ENCODE peak calls at places on chromosomes 2 and 18, in ten cellular contexts. D, Y, C, G, M, E, U, L, K and W are unnamed samples.

GRCh38 chr2:23940976-23941605 is 828 bp downstream of the UBXN2A start:
- DNase-seq in M (no peak), D (peak; percentile 27), U (peak; percentile 50), C (peak; percentile 24), Y (no peak), E (no peak), L (no peak), G (no peak), K (no peak), W (no peak)

GRCh38 chr2:234368861-234369261 is 128.0 kb downstream of the ARL4C start:
- DNase-seq in G (peak; percentile 23), C (peak; percentile 71), U (no peak), K (no peak), M (peak; percentile 63), D (no peak), L (no peak), E (peak; percentile 78), Y (peak; percentile 62), W (peak; percentile 89)

GRCh38 chr2:34161546-34161945 is 562.4 kb upstream of the FAM98A start:
- DNase-seq in L (no peak), D (no peak), C (peak; percentile 29), G (no peak), M (no peak), K (no peak), Y (no peak), U (no peak), E (no peak), W (no peak)

GRCh38 chr2:31434911-31435310 is 20.4 kb upstream of the XDH start:
- DNase-seq in M (no peak), G (no peak), C (peak; percentile 57), K (no peak), D (no peak), E (no peak), L (no peak), Y (no peak), U (no peak), W (no peak)

GRCh38 chr2:149065236-149065635 is 26.7 kb downstream of the LYPD6B start:
- DNase-seq in L (no peak), M (no peak), U (no peak), C (no peak), G (no peak), Y (no peak), K (no peak), E (no peak), D (no peak), W (no peak)

GRCh38 chr2:226995625-226996041 is 159.8 kb downstream of the RHBDD1 start:
- DNase-seq in C (peak; percentile 77), L (no peak), Y (peak; percentile 55), G (no peak), E (no peak), D (peak; percentile 96), K (peak; percentile 71), M (no peak), U (peak; percentile 70), W (peak; percentile 86)

GRCh38 chr18:32081881-32082280 is 9.8 kb upstream of the RNF138 start:
- DNase-seq in L (no peak), K (no peak), U (peak; percentile 57), Y (no peak), G (no peak), C (no peak), E (no peak), D (no peak), M (no peak), W (no peak)

GRCh38 chr18:79456105-79456980 is 60.6 kb downstream of the NFATC1 start:
- DNase-seq in K (no peak), M (no peak), C (no peak), U (no peak), D (no peak), E (no peak), Y (no peak), G (no peak), L (no peak), W (no peak)

GRCh38 chr2:69300650-69301049 is 86.4 kb downstream of the GFPT1 start:
- DNase-seq in L (no peak), Y (no peak), C (peak; percentile 23), U (peak; percentile 44), M (no peak), D (no peak), K (no peak), G (no peak), E (no peak), W (no peak)

GRCh38 chr18:35497006-35497333 is 790 bp downstream of the INO80C start:
- DNase-seq in K (no peak), Y (no peak), C (peak; percentile 64), G (peak; percentile 46), M (no peak), D (peak; percentile 34), L (no peak), U (peak; percentile 60), E (peak; percentile 67), W (no peak)

GRCh38 chr18:54254265-54254758 is 15.0 kb upstream of the POLI start:
- DNase-seq in G (peak; percentile 67), M (no peak), L (no peak), C (peak; percentile 89), U (peak; percentile 41), D (no peak), Y (no peak), E (peak; percentile 69), K (no peak), W (no peak)

GRCh38 chr18:10194592-10194991 is 259.8 kb upstream of the APCDD1 start:
- DNase-seq in M (no peak), U (no peak), Y (no peak), G (no peak), K (no peak), E (no peak), C (no peak), D (no peak), L (no peak), W (no peak)

GRCh38 chr2:46318579-46319460 is 21.6 kb downstream of the EPAS1 start:
- DNase-seq in D (no peak), C (peak; percentile 78), E (no peak), G (no peak), Y (no peak), U (no peak), L (no peak), K (no peak), M (no peak), W (no peak)

GRCh38 chr2:222861411-222862067 is 703 bp downstream of the ACSL3 start:
- DNase-seq in C (peak; percentile 37), Y (peak; percentile 79), G (peak; percentile 25), L (peak; percentile 77), D (peak; percentile 45), K (peak; percentile 74), M (peak; percentile 70), E (peak; percentile 66), U (peak; percentile 29), W (peak; percentile 89)

GRCh38 chr18:50190926-50191325 is 4.0 kb downstream of the MYO5B start:
- DNase-seq in E (no peak), Y (no peak), L (no peak), M (no peak), K (no peak), G (no peak), U (no peak), C (peak; percentile 91), D (no peak), W (no peak)

GRCh38 chr2:219207884-219208740 is 1.5 kb downstream of the ZFAND2B start:
- DNase-seq in M (no peak), K (no peak), G (no peak), E (peak; percentile 31), Y (no peak), L (no peak), U (peak; percentile 60), C (peak; percentile 54), D (no peak), W (peak; percentile 85)

GRCh38 chr2:198775737-198776136 is 682.0 kb downstream of the SATB2 start:
- DNase-seq in E (no peak), K (no peak), Y (no peak), D (no peak), L (no peak), G (no peak), U (no peak), M (no peak), C (peak; percentile 39), W (no peak)

GRCh38 chr18:59484796-59485328 is 125.8 kb upstream of the LMAN1 start:
- DNase-seq in K (no peak), L (no peak), D (no peak), M (no peak), C (peak; percentile 27), E (peak; percentile 41), U (peak; percentile 81), G (no peak), Y (no peak), W (no peak)

GRCh38 chr2:163556511-163556910 is 179.3 kb downstream of the FIGN start:
- DNase-seq in Y (no peak), U (no peak), C (no peak), G (no peak), M (no peak), L (no peak), E (no peak), D (no peak), K (no peak), W (no peak)

GRCh38 chr2:217076651-217077232 is 216.9 kb upstream of the TNP1 start:
- DNase-seq in G (no peak), L (no peak), U (no peak), C (no peak), M (no peak), K (no peak), E (no peak), D (no peak), Y (no peak), W (no peak)

GRCh38 chr2:196160101-196160500 is 11.3 kb downstream of the STK17B start:
- DNase-seq in K (no peak), L (no peak), U (peak; percentile 96), D (no peak), M (no peak), C (peak; percentile 83), Y (no peak), G (peak; percentile 67), E (peak; percentile 36), W (no peak)

GRCh38 chr2:28345619-28346018 is 47.0 kb upstream of the FOSL2 start:
- DNase-seq in M (no peak), D (no peak), U (no peak), Y (peak; percentile 51), G (peak; percentile 71), K (no peak), C (no peak), E (no peak), L (peak; percentile 42), W (no peak)
- TF ChIP-seq CTCF in M (no peak), D (no peak), U (no peak), Y (no peak), G (no peak), K (no peak), C (no peak), E (no peak), L (no peak), W (no peak)

GRCh38 chr2:206478340-206478739 is 35.0 kb downstream of the ADAM23 start:
- DNase-seq in U (no peak), E (no peak), M (no peak), G (no peak), L (no peak), Y (no peak), K (no peak), C (no peak), D (no peak), W (no peak)
- H3K4me3 ChIP-seq in U (no peak overlapping the region), E (no peak overlapping the region), M (no peak overlapping the region), G (no peak overlapping the region), L (no peak overlapping the region), Y (no peak overlapping the region), K (no peak overlapping the region), C (no peak overlapping the region), D (no peak overlapping the region), W (no peak overlapping the region)

GRCh38 chr2:55048514-55048924 is 1.7 kb downstream of the RTN4 start:
- DNase-seq in C (peak; percentile 42), Y (no peak), U (peak; percentile 53), E (peak; percentile 52), D (peak; percentile 42), L (no peak), K (no peak), G (peak; percentile 34), M (no peak), W (no peak)
- TF ChIP-seq CTCF in C (peak; percentile 2), Y (no peak), U (peak; percentile 23), E (no peak), D (no peak), L (no peak), K (no peak), G (no peak), M (no peak), W (no peak)

GRCh38 chr2:157890960-157891629 is 15.0 kb upstream of the ACVR1 start:
- DNase-seq in E (no peak), C (no peak), K (no peak), U (no peak), L (no peak), G (no peak), M (no peak), Y (no peak), D (no peak), W (no peak)
- H3K4me3 ChIP-seq in E (no peak overlapping the region), C (no peak overlapping the region), K (no peak overlapping the region), U (no peak overlapping the region), L (no peak overlapping the region), G (no peak overlapping the region), M (no peak overlapping the region), Y (no peak overlapping the region), D (no peak overlapping the region), W (no peak overlapping the region)